ENCODE peak calls at places on chromosomes 1 and 21, in nine cellular contexts. Z is H54, E is epithelial cell of esophagus, T is anterior cingulate cortex, V is A673, H is ovary, F is G401, N is AG09309, M is T-cell. B is an unnamed sample.

GRCh38 chr1:231702804-231703203 is 76.2 kb downstream of the DISC1 start:
- DNase-seq in E (peak), H (no peak), M (no peak), N (peak), F (no peak), Z (no peak), V (no peak), T (no peak), B (no peak)

GRCh38 chr21:46081862-46082637 is 15.9 kb upstream of the COL6A2 start:
- DNase-seq in Z (no peak), E (no peak), V (no peak), N (no peak), M (no peak), T (no peak), F (no peak), H (peak), B (no peak)

GRCh38 chr1:156920233-156921052 is at the start of gene LRRC71:
- DNase-seq in T (peak), M (peak), H (peak), F (peak), Z (peak), E (peak), N (no peak), V (peak), B (peak)

GRCh38 chr1:151056574-151056973 is 2.8 kb downstream of the CDC42SE1 start:
- DNase-seq in E (no peak), N (no peak), V (no peak), Z (no peak), H (no peak), M (no peak), F (no peak), T (no peak), B (no peak)

GRCh38 chr1:77281491-77282186 is at the start of gene AK5:
- DNase-seq in F (no peak), V (peak), T (peak), M (peak), N (no peak), H (no peak), E (peak), Z (peak), B (peak)

GRCh38 chr1:227769601-227770494 is 34.6 kb downstream of the SNAP47 start:
- DNase-seq in E (no peak), N (no peak), V (no peak), M (no peak), H (no peak), F (no peak), T (no peak), Z (no peak), B (no peak)

GRCh38 chr1:193701729-193702128 is 515.3 kb upstream of the B3GALT2 start:
- DNase-seq in M (no peak), Z (no peak), E (no peak), H (no peak), N (no peak), V (no peak), T (no peak), F (no peak), B (no peak)

GRCh38 chr1:61612600-61612999 is 112.3 kb downstream of the TM2D1 start:
- DNase-seq in F (no peak), H (no peak), T (no peak), V (no peak), N (no peak), Z (no peak), M (no peak), E (no peak), B (no peak)

GRCh38 chr1:203335503-203335902 is 15.4 kb downstream of the FMOD start:
- DNase-seq in Z (no peak), T (no peak), M (no peak), H (no peak), N (no peak), F (peak), E (peak), V (no peak), B (no peak)

GRCh38 chr1:176897350-176898236 is 266.9 kb downstream of the ASTN1 start:
- DNase-seq in N (peak), V (peak), E (peak), H (peak), M (peak), Z (peak), T (peak), F (peak), B (peak)

GRCh38 chr1:215652371-215652770 is 85.3 kb downstream of the KCTD3 start:
- DNase-seq in V (no peak), N (no peak), E (no peak), F (no peak), T (no peak), Z (no peak), H (no peak), M (no peak), B (no peak)

GRCh38 chr1:97314685-97315084 is 593.1 kb downstream of the PTBP2 start:
- DNase-seq in F (no peak), H (no peak), V (no peak), M (no peak), T (no peak), Z (no peak), E (no peak), N (no peak), B (no peak)

GRCh38 chr21:24223625-24224024 is 1383.7 kb downstream of the MRPL39 start:
- DNase-seq in M (no peak), H (no peak), Z (no peak), F (no peak), E (peak), T (no peak), V (no peak), N (no peak), B (no peak)

GRCh38 chr1:106189780-106190179 is 866.7 kb upstream of the PRMT6 start:
- DNase-seq in V (peak), H (no peak), M (no peak), N (no peak), E (no peak), F (peak), T (no peak), Z (no peak), B (no peak)

GRCh38 chr1:3070654-3071506 is 1.9 kb downstream of the PRDM16 start:
- DNase-seq in Z (no peak), M (no peak), E (peak), N (no peak), T (no peak), V (no peak), H (no peak), F (no peak), B (no peak)

GRCh38 chr1:150650193-150650592 is 20.8 kb upstream of the ENSA start:
- DNase-seq in M (no peak), Z (no peak), N (no peak), T (no peak), E (no peak), V (no peak), H (no peak), F (no peak), B (no peak)

GRCh38 chr1:104787866-104788510 is 1038.3 kb downstream of the AMY1C start:
- DNase-seq in Z (no peak), M (no peak), E (no peak), N (no peak), H (no peak), V (no peak), T (no peak), F (no peak), B (no peak)

GRCh38 chr1:209367031-209367813 is 216.3 kb upstream of the CAMK1G start:
- DNase-seq in T (no peak), H (no peak), F (no peak), Z (no peak), E (peak), N (peak), M (no peak), V (no peak), B (peak)

GRCh38 chr21:41825881-41826280 is 53.3 kb downstream of the PRDM15 start:
- DNase-seq in N (no peak), T (no peak), Z (no peak), F (no peak), H (no peak), M (no peak), V (no peak), E (no peak), B (no peak)

GRCh38 chr1:229019647-229020281 is 251.1 kb upstream of the RAB4A start:
- DNase-seq in E (peak), V (no peak), M (no peak), T (no peak), H (no peak), N (no peak), F (peak), Z (no peak), B (no peak)

GRCh38 chr1:111690306-111690617 is 48.9 kb downstream of the INKA2 start:
- DNase-seq in T (peak), N (peak), F (peak), E (peak), M (no peak), H (peak), Z (peak), V (peak), B (peak)

GRCh38 chr1:226485192-226485591 is 63.4 kb upstream of the STUM start:
- DNase-seq in V (no peak), M (no peak), H (no peak), N (no peak), Z (no peak), E (no peak), T (no peak), F (peak), B (no peak)

GRCh38 chr1:239841635-239842034 is 250.0 kb upstream of the FMN2 start:
- DNase-seq in E (no peak), H (no peak), Z (no peak), T (no peak), M (no peak), N (no peak), V (no peak), F (no peak), B (no peak)

GRCh38 chr1:184191181-184191601 is 139.7 kb downstream of the TSEN15 start:
- DNase-seq in T (peak), M (no peak), E (no peak), Z (no peak), V (peak), H (peak), F (no peak), N (peak), B (peak)

GRCh38 chr1:16046865-16047264 is 3.3 kb downstream of the CLCNKB start:
- DNase-seq in E (peak), M (no peak), V (no peak), F (peak), Z (no peak), T (no peak), N (no peak), H (no peak), B (no peak)

GRCh38 chr1:31507676-31508530 is 68.4 kb upstream of the TINAGL1 start:
- DNase-seq in E (no peak), V (no peak), T (no peak), F (no peak), H (no peak), N (no peak), M (no peak), Z (no peak), B (no peak)

GRCh38 chr1:25705699-25706098 is 89.1 kb downstream of the MAN1C1 start:
- DNase-seq in N (no peak), H (no peak), Z (no peak), T (no peak), V (no peak), F (no peak), M (no peak), E (no peak), B (no peak)

GRCh38 chr1:40003156-40004093 is 37.1 kb upstream of the CAP1 start:
- DNase-seq in V (no peak), Z (no peak), H (no peak), E (no peak), N (no peak), M (no peak), T (no peak), F (no peak), B (no peak)

GRCh38 chr1:97308131-97308530 is 586.5 kb downstream of the PTBP2 start:
- DNase-seq in T (no peak), Z (no peak), V (no peak), F (no peak), M (no peak), H (no peak), E (peak), N (peak), B (no peak)

GRCh38 chr1:89546082-89546889 is 21.7 kb downstream of the LRRC8B start:
- DNase-seq in H (no peak), T (no peak), N (no peak), F (peak), Z (no peak), V (no peak), E (peak), M (no peak), B (no peak)

B was measured in stromal cell of bone marrow.